ENCODE peak calls at places on chromosomes 1 and 21, in four cellular contexts. One of them, this sample, is unnamed.

GRCh38 chr1:54934869-54935268 is 45.6 kb upstream of the TMEM61 start:
- DNase-seq in CD4-positive, alpha-beta T cell: no peak
- DNase-seq in HFF-Myc: peak; percentile 85
- DNase-seq in mesothelial cell of epicardium: no peak
- DNase-seq in this sample: no peak

GRCh38 chr21:45542667-45543370 is 579 bp upstream of the SLC19A1 start:
- DNase-seq in CD4-positive, alpha-beta T cell: no peak
- DNase-seq in HFF-Myc: no peak
- DNase-seq in mesothelial cell of epicardium: peak; percentile 37
- DNase-seq in this sample: no peak

GRCh38 chr1:223748773-223749733 is 36.7 kb downstream of the CAPN2 start:
- DNase-seq in CD4-positive, alpha-beta T cell: peak; percentile 60
- DNase-seq in HFF-Myc: no peak
- DNase-seq in mesothelial cell of epicardium: peak; percentile 78
- DNase-seq in this sample: no peak

GRCh38 chr1:158045639-158046038 is 52.2 kb downstream of the KIRREL1 start:
- DNase-seq in CD4-positive, alpha-beta T cell: no peak
- DNase-seq in HFF-Myc: no peak
- DNase-seq in mesothelial cell of epicardium: no peak
- DNase-seq in this sample: no peak

GRCh38 chr21:45366476-45366875 is 38.5 kb upstream of the COL18A1 start:
- DNase-seq in CD4-positive, alpha-beta T cell: no peak
- DNase-seq in HFF-Myc: no peak
- DNase-seq in mesothelial cell of epicardium: no peak
- DNase-seq in this sample: no peak

GRCh38 chr1:205256956-205257615 is 29.3 kb downstream of the TMCC2 start:
- DNase-seq in CD4-positive, alpha-beta T cell: no peak
- DNase-seq in HFF-Myc: no peak
- DNase-seq in mesothelial cell of epicardium: no peak
- DNase-seq in this sample: peak; percentile 95

GRCh38 chr1:78284354-78284753 is 206.4 kb upstream of the PTGFR start:
- DNase-seq in CD4-positive, alpha-beta T cell: no peak
- DNase-seq in HFF-Myc: no peak
- DNase-seq in mesothelial cell of epicardium: no peak
- DNase-seq in this sample: no peak

GRCh38 chr21:37412603-37413360 is 46.2 kb downstream of the DYRK1A start:
- DNase-seq in CD4-positive, alpha-beta T cell: no peak
- DNase-seq in HFF-Myc: peak; percentile 52
- DNase-seq in mesothelial cell of epicardium: no peak
- DNase-seq in this sample: no peak

GRCh38 chr1:13228343-13228781 is 2.4 kb upstream of the PRAMEF18 start:
- DNase-seq in CD4-positive, alpha-beta T cell: peak; percentile 35
- DNase-seq in HFF-Myc: no peak
- DNase-seq in mesothelial cell of epicardium: peak; percentile 29
- DNase-seq in this sample: no peak

GRCh38 chr1:45787905-45788304 is 15.5 kb upstream of the MAST2 start:
- DNase-seq in CD4-positive, alpha-beta T cell: no peak
- DNase-seq in HFF-Myc: no peak
- DNase-seq in mesothelial cell of epicardium: no peak
- DNase-seq in this sample: no peak

GRCh38 chr21:22352088-22352487 is 1353.9 kb downstream of the NCAM2 start:
- DNase-seq in CD4-positive, alpha-beta T cell: no peak
- DNase-seq in HFF-Myc: no peak
- DNase-seq in mesothelial cell of epicardium: no peak
- DNase-seq in this sample: no peak

GRCh38 chr1:200866521-200866920 is 6.3 kb upstream of the GPR25 start:
- DNase-seq in CD4-positive, alpha-beta T cell: no peak
- DNase-seq in HFF-Myc: no peak
- DNase-seq in mesothelial cell of epicardium: no peak
- DNase-seq in this sample: no peak

GRCh38 chr1:203185585-203185984 is 919 bp downstream of the CHI3L1 start:
- DNase-seq in CD4-positive, alpha-beta T cell: no peak
- DNase-seq in HFF-Myc: no peak
- DNase-seq in mesothelial cell of epicardium: no peak
- DNase-seq in this sample: no peak

GRCh38 chr1:173669491-173669941 is at the start of gene ANKRD45:
- DNase-seq in CD4-positive, alpha-beta T cell: no peak
- DNase-seq in HFF-Myc: peak; percentile 20
- DNase-seq in mesothelial cell of epicardium: peak; percentile 54
- DNase-seq in this sample: no peak

GRCh38 chr1:233242827-233243483 is 52.6 kb downstream of the PCNX2 start:
- DNase-seq in CD4-positive, alpha-beta T cell: no peak
- DNase-seq in HFF-Myc: no peak
- DNase-seq in mesothelial cell of epicardium: no peak
- DNase-seq in this sample: no peak

DNA sequence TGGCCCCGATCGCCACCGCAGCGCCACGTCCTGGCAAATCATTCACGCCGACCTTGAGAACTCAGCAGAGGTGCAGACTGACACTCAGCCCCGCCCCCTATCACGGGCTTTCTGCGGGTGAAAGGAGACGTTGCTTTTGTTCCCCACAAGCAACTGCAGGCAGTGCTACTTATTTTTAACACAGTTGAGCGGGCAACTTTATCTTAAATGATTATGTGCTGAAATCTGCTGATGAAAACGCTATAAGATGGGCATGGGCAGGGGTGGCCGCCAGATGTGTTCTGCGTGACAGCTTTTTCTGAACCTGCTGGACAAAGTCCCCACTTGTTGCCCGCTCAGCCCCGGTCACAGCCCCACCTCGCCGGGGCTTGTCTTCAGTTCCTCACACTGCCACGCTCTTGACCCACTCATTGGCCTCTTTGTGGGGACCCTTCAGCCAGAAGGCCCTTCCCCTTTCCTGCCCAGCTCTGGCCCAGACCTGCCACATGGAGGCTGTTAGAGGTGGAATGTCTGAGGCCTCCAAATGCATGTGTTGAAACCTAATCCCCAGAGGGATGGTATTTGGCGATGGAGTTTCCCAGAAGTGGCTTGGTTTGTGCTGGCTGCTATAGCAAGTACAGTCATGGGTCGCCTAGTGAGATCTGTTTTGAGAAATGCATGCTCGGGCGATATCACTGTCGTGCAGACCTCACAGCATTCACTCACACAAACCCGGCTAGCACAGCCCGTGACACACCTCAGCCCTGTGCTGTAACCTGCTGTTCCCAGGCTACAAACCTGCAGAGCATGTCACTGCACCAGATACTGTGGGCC is 15.7 kb upstream of the PDXK start:
- DNase-seq in CD4-positive, alpha-beta T cell: no peak
- DNase-seq in HFF-Myc: peak; percentile 56
- DNase-seq in mesothelial cell of epicardium: no peak
- DNase-seq in this sample: no peak
- TF ChIP-seq CTCF in CD4-positive, alpha-beta T cell: no peak
- TF ChIP-seq CTCF in HFF-Myc: no peak
- TF ChIP-seq CTCF in mesothelial cell of epicardium: no peak
- TF ChIP-seq CTCF in this sample: no peak

GRCh38 chr1:110630770-110631663 is 24.9 kb upstream of the KCNA2 start:
- DNase-seq in CD4-positive, alpha-beta T cell: peak; percentile 85
- DNase-seq in HFF-Myc: no peak
- DNase-seq in mesothelial cell of epicardium: peak; percentile 84
- DNase-seq in this sample: no peak
- TF ChIP-seq CTCF in CD4-positive, alpha-beta T cell: peak; percentile 87
- TF ChIP-seq CTCF in HFF-Myc: peak; percentile 83
- TF ChIP-seq CTCF in mesothelial cell of epicardium: peak; percentile 72
- TF ChIP-seq CTCF in this sample: peak; percentile 79

DNA sequence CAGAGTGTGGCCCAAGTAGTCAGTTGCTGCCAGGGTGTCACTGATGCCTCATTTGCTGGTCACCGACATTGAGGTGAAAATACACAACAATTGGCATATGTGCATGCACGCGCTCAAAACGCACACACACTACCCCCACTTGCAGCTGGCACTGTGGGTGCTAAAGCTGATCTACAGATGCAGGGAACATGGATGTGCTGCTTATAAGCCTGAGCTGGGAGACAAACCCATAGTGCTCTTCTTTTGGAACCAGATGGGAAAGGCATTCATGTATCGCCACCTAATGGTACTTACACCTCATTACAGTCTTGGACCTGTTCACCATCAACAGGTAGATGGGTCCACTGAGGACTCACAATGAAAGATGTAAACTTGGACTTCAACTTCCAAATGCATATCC is 70.3 kb upstream of the CAMK1G start:
- DNase-seq in CD4-positive, alpha-beta T cell: no peak
- DNase-seq in HFF-Myc: peak; percentile 12
- DNase-seq in mesothelial cell of epicardium: no peak
- DNase-seq in this sample: no peak
- TF ChIP-seq CTCF in CD4-positive, alpha-beta T cell: no peak
- TF ChIP-seq CTCF in HFF-Myc: peak; percentile 64
- TF ChIP-seq CTCF in mesothelial cell of epicardium: peak; percentile 64
- TF ChIP-seq CTCF in this sample: peak; percentile 65

GRCh38 chr1:110280126-110280525 is 59.1 kb upstream of the RBM15 start:
- DNase-seq in CD4-positive, alpha-beta T cell: no peak
- DNase-seq in HFF-Myc: no peak
- DNase-seq in mesothelial cell of epicardium: no peak
- DNase-seq in this sample: no peak
- TF ChIP-seq CTCF in CD4-positive, alpha-beta T cell: no peak
- TF ChIP-seq CTCF in HFF-Myc: no peak
- TF ChIP-seq CTCF in mesothelial cell of epicardium: no peak
- TF ChIP-seq CTCF in this sample: no peak

GRCh38 chr1:59903136-59903754 is 23.3 kb downstream of the CYP2J2 start:
- DNase-seq in CD4-positive, alpha-beta T cell: peak; percentile 2
- DNase-seq in HFF-Myc: no peak
- DNase-seq in mesothelial cell of epicardium: no peak
- DNase-seq in this sample: no peak
- TF ChIP-seq CTCF in CD4-positive, alpha-beta T cell: peak; percentile 32
- TF ChIP-seq CTCF in HFF-Myc: peak; percentile 44
- TF ChIP-seq CTCF in mesothelial cell of epicardium: no peak
- TF ChIP-seq CTCF in this sample: peak; percentile 46

GRCh38 chr1:3472088-3472850 is 17.8 kb downstream of the ARHGEF16 start:
- DNase-seq in CD4-positive, alpha-beta T cell: no peak
- DNase-seq in HFF-Myc: no peak
- DNase-seq in mesothelial cell of epicardium: no peak
- DNase-seq in this sample: no peak
- TF ChIP-seq CTCF in CD4-positive, alpha-beta T cell: no peak
- TF ChIP-seq CTCF in HFF-Myc: no peak
- TF ChIP-seq CTCF in mesothelial cell of epicardium: no peak
- TF ChIP-seq CTCF in this sample: no peak

DNA sequence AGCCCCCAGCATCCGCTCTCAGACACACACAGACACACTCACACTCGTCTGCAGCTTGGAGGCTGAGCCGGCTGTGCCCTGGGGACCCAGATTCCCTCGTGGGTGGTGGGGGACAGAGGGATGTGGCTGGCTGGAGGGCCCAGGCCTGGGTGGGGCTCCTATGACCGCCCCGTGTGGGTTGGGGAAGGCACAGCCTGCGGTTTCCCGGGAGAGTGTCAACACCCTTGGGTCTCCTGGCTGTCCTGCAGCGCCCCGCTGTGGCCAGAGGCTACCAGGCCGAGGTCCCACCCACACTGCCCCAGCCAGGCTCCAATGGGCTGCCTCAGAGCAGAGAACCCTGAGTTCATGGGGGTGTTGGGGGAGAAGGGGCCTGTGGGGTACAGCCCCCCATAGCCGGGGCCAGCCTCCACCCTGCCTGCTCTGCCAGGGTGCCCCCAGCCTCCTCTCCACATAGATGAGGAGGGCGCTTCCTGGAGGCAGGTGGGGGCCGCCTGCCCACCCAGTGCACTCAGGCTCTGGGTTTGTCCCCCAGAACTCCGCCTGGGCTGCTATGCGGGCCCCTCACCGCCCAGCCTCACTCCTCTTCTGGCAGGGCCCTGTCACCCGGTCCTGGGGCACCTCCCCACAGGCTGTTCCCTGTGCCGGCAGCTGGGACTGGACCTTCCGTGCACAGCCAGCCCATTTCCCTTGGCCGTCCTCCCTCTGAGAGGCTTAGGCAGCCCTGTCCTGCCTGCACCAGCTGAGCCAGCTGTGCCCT is at the start of gene TTC34:
- DNase-seq in CD4-positive, alpha-beta T cell: peak; percentile 30
- DNase-seq in HFF-Myc: no peak
- DNase-seq in mesothelial cell of epicardium: no peak
- DNase-seq in this sample: no peak
- TF ChIP-seq CTCF in CD4-positive, alpha-beta T cell: peak; percentile 21
- TF ChIP-seq CTCF in HFF-Myc: no peak
- TF ChIP-seq CTCF in mesothelial cell of epicardium: no peak
- TF ChIP-seq CTCF in this sample: peak; percentile 39

GRCh38 chr1:209076688-209077087 is 506.8 kb upstream of the CAMK1G start:
- DNase-seq in CD4-positive, alpha-beta T cell: no peak
- DNase-seq in HFF-Myc: no peak
- DNase-seq in mesothelial cell of epicardium: no peak
- DNase-seq in this sample: no peak
- TF ChIP-seq CTCF in CD4-positive, alpha-beta T cell: no peak
- TF ChIP-seq CTCF in HFF-Myc: peak; percentile 51
- TF ChIP-seq CTCF in mesothelial cell of epicardium: no peak
- TF ChIP-seq CTCF in this sample: peak; percentile 91

This sample was measured in D721Med.